ENCODE peak calls at places on chromosomes 1 and 21, in five cellular contexts. K is CD8-positive, alpha-beta memory T cell; S is upper lobe of right lung; I is body of pancreas; X is lower lobe of right lung. M is an unnamed sample.
A peak's percentile ranks its signal among the peaks of the same experiment; 100 is the strongest.

GRCh38 chr1:180952657-180953013 is 39.9 kb downstream of the KIAA1614 start:
- DNase-seq in I (no peak), K (no peak), X (no peak), S (peak; percentile 39), M (no peak)

GRCh38 chr1:24726741-24727140 is 18.5 kb upstream of the CLIC4 start:
- DNase-seq in S (no peak), K (no peak), X (no peak), I (no peak), M (no peak)

GRCh38 chr1:19206947-19207346 is 3.1 kb downstream of the UBR4 start:
- DNase-seq in K (no peak), I (no peak), S (no peak), X (no peak), M (no peak)

GRCh38 chr1:33578557-33579448 is 106.4 kb downstream of the ZSCAN20 start:
- DNase-seq in K (no peak), I (no peak), S (no peak), X (no peak), M (no peak)

GRCh38 chr1:169003864-169004516 is 102.5 kb upstream of the ATP1B1 start:
- DNase-seq in K (no peak), S (peak; percentile 71), X (peak; percentile 62), I (peak; percentile 54), M (no peak)

GRCh38 chr1:44926311-44926781 is 60.0 kb downstream of the EIF2B3 start:
- DNase-seq in S (no peak), I (no peak), X (no peak), K (no peak), M (no peak)

GRCh38 chr1:61184035-61184713 is 101.8 kb downstream of the NFIA start:
- DNase-seq in S (peak; percentile 95), X (peak; percentile 95), K (no peak), I (peak; percentile 97), M (peak; percentile 32)

GRCh38 chr1:93541045-93541444 is 93.1 kb downstream of the FNBP1L start:
- DNase-seq in X (no peak), K (no peak), I (no peak), S (no peak), M (no peak)

GRCh38 chr1:16013220-16013907 is 4.5 kb downstream of the HSPB7 start:
- DNase-seq in X (peak; percentile 42), K (no peak), S (no peak), I (peak; percentile 81), M (no peak)

GRCh38 chr1:205576011-205576410 is 55.8 kb downstream of the ELK4 start:
- DNase-seq in I (no peak), S (peak; percentile 46), X (no peak), K (no peak), M (no peak)

GRCh38 chr1:55468438-55468837 is 253.3 kb upstream of the USP24 start:
- DNase-seq in I (no peak), K (no peak), X (no peak), S (no peak), M (no peak)

GRCh38 chr1:229664133-229664689 is 38.2 kb downstream of the URB2 start:
- DNase-seq in S (no peak), K (peak; percentile 54), X (no peak), I (no peak), M (no peak)

GRCh38 chr1:229671310-229671709 is 45.3 kb downstream of the URB2 start:
- DNase-seq in S (no peak), X (no peak), I (no peak), K (no peak), M (no peak)

GRCh38 chr1:99573431-99574217 is 72.3 kb upstream of the PALMD start:
- DNase-seq in K (no peak), I (no peak), X (peak; percentile 24), S (no peak), M (no peak)

GRCh38 chr1:35646043-35646442 is 4.7 kb upstream of the PSMB2 start:
- DNase-seq in I (no peak), K (no peak), S (no peak), X (no peak), M (no peak)

GRCh38 chr1:93448292-93448982 is 519 bp downstream of the FNBP1L start:
- DNase-seq in X (peak; percentile 62), S (peak; percentile 80), I (peak; percentile 58), K (peak; percentile 3), M (no peak)

GRCh38 chr1:174358344-174358743 is 89.4 kb upstream of the GPR52 start:
- DNase-seq in K (no peak), I (no peak), X (no peak), S (no peak), M (no peak)

GRCh38 chr1:224116131-224116530 is 2.2 kb downstream of the FBXO28 start:
- DNase-seq in X (no peak), K (peak; percentile 53), I (no peak), S (no peak), M (peak; percentile 21)

GRCh38 chr1:40264354-40264781 is 6.3 kb downstream of the ZMPSTE24 start:
- DNase-seq in S (no peak), K (no peak), I (no peak), X (no peak), M (no peak)

GRCh38 chr1:13699510-13699909 is 478 bp upstream of the PRDM2 start:
- DNase-seq in S (no peak), K (no peak), I (no peak), X (no peak), M (no peak)

GRCh38 chr21:46024983-46025860 is 43.7 kb downstream of the COL6A1 start:
- DNase-seq in X (no peak), K (no peak), S (no peak), I (no peak), M (no peak)

GRCh38 chr1:193458628-193459027 is 272.2 kb upstream of the B3GALT2 start:
- DNase-seq in S (no peak), I (no peak), X (no peak), K (peak; percentile 62), M (no peak)

GRCh38 chr1:48864913-48865312 is 88.2 kb upstream of the BEND5 start:
- DNase-seq in K (no peak), X (no peak), I (no peak), S (no peak), M (no peak)

GRCh38 chr1:243597383-243597782 is 252.7 kb downstream of the AKT3 start:
- DNase-seq in K (no peak), X (no peak), I (no peak), S (no peak), M (no peak)

GRCh38 chr1:6785721-6786505 is 659 bp downstream of the CAMTA1 start:
- DNase-seq in K (peak; percentile 26), S (peak; percentile 77), X (peak; percentile 51), I (peak; percentile 35), M (no peak)

GRCh38 chr1:53417003-53417402 is 42.2 kb upstream of the DMRTB1 start:
- DNase-seq in X (no peak), K (no peak), S (no peak), I (no peak), M (no peak)

GRCh38 chr1:184618851-184619250 is 135.8 kb downstream of the EDEM3 start:
- DNase-seq in I (no peak), X (no peak), K (no peak), S (no peak), M (no peak)

GRCh38 chr1:184624051-184624450 is 130.6 kb downstream of the EDEM3 start:
- DNase-seq in X (no peak), K (no peak), I (no peak), S (no peak), M (no peak)

GRCh38 chr1:184622136-184622823 is 132.4 kb downstream of the EDEM3 start:
- DNase-seq in S (no peak), X (no peak), I (peak; percentile 41), K (no peak), M (peak; percentile 69)

GRCh38 chr1:184623404-184623803 is 131.3 kb downstream of the EDEM3 start:
- DNase-seq in K (no peak), S (no peak), X (no peak), I (no peak), M (no peak)

GRCh38 chr1:184621262-184621661 is 133.4 kb downstream of the EDEM3 start:
- DNase-seq in K (no peak), X (no peak), I (no peak), S (no peak), M (peak; percentile 53)
- H3K27ac ChIP-seq in K (no peak overlapping the region), X (peak overlapping the region; percentile 50), I (no peak overlapping the region), S (peak overlapping the region; percentile 61), M (peak overlapping the region; percentile 31)

GRCh38 chr1:29753771-29754607 is 517.7 kb downstream of the PTPRU start:
- DNase-seq in S (no peak), X (no peak), I (no peak), K (no peak), M (no peak)
- H3K27me3 ChIP-seq in S (peaks cover 6% of the 10 kb centered on the region), X (peaks cover 10% of the 10 kb centered on the region), I (no peaks in the 10 kb centered on the region), K (no peaks in the 10 kb centered on the region), M (peaks cover 8% of the 10 kb centered on the region)

GRCh38 chr1:17102232-17102631 is 17.0 kb downstream of the PADI2 start:
- DNase-seq in S (no peak), I (no peak), K (no peak), X (no peak), M (no peak)

GRCh38 chr1:17098440-17099317 is 20.6 kb downstream of the PADI2 start:
- DNase-seq in X (no peak), K (no peak), S (no peak), I (no peak), M (no peak)

GRCh38 chr1:17097787-17098186 is 21.5 kb downstream of the PADI2 start:
- DNase-seq in X (no peak), K (no peak), I (no peak), S (no peak), M (no peak)

GRCh38 chr1:17101261-17101660 is 18.0 kb downstream of the PADI2 start:
- DNase-seq in X (no peak), K (no peak), S (no peak), I (no peak), M (no peak)

GRCh38 chr1:17099941-17100340 is 19.3 kb downstream of the PADI2 start:
- DNase-seq in I (no peak), X (no peak), S (no peak), K (no peak), M (no peak)
- H3K27ac ChIP-seq in I (no peak overlapping the region), X (no peak overlapping the region), S (no peak overlapping the region), K (no peak overlapping the region), M (no peak overlapping the region)

DNA sequence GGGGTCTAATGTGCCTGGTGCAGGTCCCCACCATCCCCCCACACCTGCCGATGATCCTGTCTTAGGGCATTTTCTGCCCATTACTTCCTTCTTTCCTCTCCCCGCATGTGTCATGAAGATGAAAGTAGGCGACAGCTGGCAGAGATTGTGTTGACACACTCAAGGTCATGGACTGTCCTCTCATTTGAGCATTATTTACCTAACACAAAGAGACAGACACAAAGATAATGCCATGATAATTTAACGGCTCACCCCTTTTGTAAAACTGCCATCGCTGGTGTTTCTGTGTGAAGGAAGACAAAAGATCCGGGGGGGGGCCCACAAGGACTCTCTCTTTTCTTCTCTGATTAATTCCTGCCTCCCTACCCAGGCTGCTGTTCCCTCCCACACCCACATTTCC is 561.3 kb downstream of the NPHP4 start:
- DNase-seq in K (no peak), X (no peak), I (no peak), S (peak; percentile 1), M (no peak)
- H3K27me3 ChIP-seq in K (peaks cover 6% of the 10 kb centered on the region), X (peaks cover 62% of the 10 kb centered on the region), I (peaks cover 4% of the 10 kb centered on the region), S (peaks cover 41% of the 10 kb centered on the region), M (no peaks in the 10 kb centered on the region)

DNA sequence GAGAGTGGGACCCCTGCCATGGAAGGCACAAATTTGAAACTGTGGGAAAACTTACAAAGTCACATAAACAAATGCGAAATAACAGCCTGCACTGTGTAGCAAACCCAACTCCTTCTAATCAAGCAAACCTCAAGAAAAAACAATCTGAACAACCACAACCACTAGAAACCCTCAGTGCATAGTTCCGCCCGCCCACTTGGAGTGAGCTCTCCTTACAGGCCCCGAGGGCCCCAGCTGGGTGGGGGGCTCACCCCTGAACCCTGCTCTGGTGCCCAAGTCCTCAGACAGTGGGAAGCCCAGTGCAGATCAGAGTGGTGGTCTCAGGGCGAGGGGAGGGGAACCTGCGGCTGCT is 937 bp upstream of the MXRA8 start:
- DNase-seq in K (no peak), X (no peak), S (no peak), I (peak; percentile 13), M (peak; percentile 47)
- H3K27ac ChIP-seq in K (no peak overlapping the region), X (peak overlapping the region; percentile 83), S (peak overlapping the region; percentile 81), I (peak overlapping the region; percentile 39), M (peak overlapping the region; percentile 99)

M was measured in AG04450.